ENCODE peak calls at places on chromosomes 5 and 9, in five cellular contexts. One of them, this sample, is unnamed.

GRCh38 chr5:92713361-92713875 is 867.6 kb downstream of the NR2F1-AS1 start:
- DNase-seq in kidney tubule cell: no peak
- DNase-seq in dermis blood vessel endothelial cell: no peak
- DNase-seq in cerebellum: no peak
- DNase-seq in aorta: no peak
- DNase-seq in this sample: no peak

GRCh38 chr9:36894695-36895310 is 139.3 kb downstream of the PAX5 start:
- DNase-seq in kidney tubule cell: no peak
- DNase-seq in dermis blood vessel endothelial cell: no peak
- DNase-seq in cerebellum: no peak
- DNase-seq in aorta: peak
- DNase-seq in this sample: no peak

GRCh38 chr9:89935791-89936190 is 331.0 kb downstream of the GADD45G start:
- DNase-seq in kidney tubule cell: no peak
- DNase-seq in dermis blood vessel endothelial cell: no peak
- DNase-seq in cerebellum: peak
- DNase-seq in aorta: no peak
- DNase-seq in this sample: no peak

GRCh38 chr9:95840096-95840495 is 35.4 kb upstream of the ERCC6L2 start:
- DNase-seq in kidney tubule cell: no peak
- DNase-seq in dermis blood vessel endothelial cell: no peak
- DNase-seq in cerebellum: no peak
- DNase-seq in aorta: no peak
- DNase-seq in this sample: no peak

GRCh38 chr9:38063363-38063707 is 5.7 kb downstream of the SHB start:
- DNase-seq in kidney tubule cell: no peak
- DNase-seq in dermis blood vessel endothelial cell: no peak
- DNase-seq in cerebellum: no peak
- DNase-seq in aorta: no peak
- DNase-seq in this sample: no peak

GRCh38 chr9:118630931-118631595 is 738.2 kb downstream of the BRINP1 start:
- DNase-seq in kidney tubule cell: peak
- DNase-seq in dermis blood vessel endothelial cell: no peak
- DNase-seq in cerebellum: no peak
- DNase-seq in aorta: no peak
- DNase-seq in this sample: no peak

GRCh38 chr5:119596046-119596445 is 33.3 kb upstream of the FAM170A start:
- DNase-seq in kidney tubule cell: no peak
- DNase-seq in dermis blood vessel endothelial cell: no peak
- DNase-seq in cerebellum: no peak
- DNase-seq in aorta: no peak
- DNase-seq in this sample: peak

GRCh38 chr5:40258205-40258604 is 421.5 kb upstream of the PTGER4 start:
- DNase-seq in kidney tubule cell: no peak
- DNase-seq in dermis blood vessel endothelial cell: peak
- DNase-seq in cerebellum: no peak
- DNase-seq in aorta: no peak
- DNase-seq in this sample: peak

GRCh38 chr5:127699416-127699815 is 3.8 kb upstream of the CCDC192 start:
- DNase-seq in kidney tubule cell: no peak
- DNase-seq in dermis blood vessel endothelial cell: no peak
- DNase-seq in cerebellum: no peak
- DNase-seq in aorta: no peak
- DNase-seq in this sample: no peak

GRCh38 chr5:124034963-124035362 is 523.0 kb downstream of the CSNK1G3 start:
- DNase-seq in kidney tubule cell: no peak
- DNase-seq in dermis blood vessel endothelial cell: no peak
- DNase-seq in cerebellum: no peak
- DNase-seq in aorta: no peak
- DNase-seq in this sample: no peak

GRCh38 chr9:75667155-75667554 is 223.3 kb upstream of the PCSK5 start:
- DNase-seq in kidney tubule cell: no peak
- DNase-seq in dermis blood vessel endothelial cell: no peak
- DNase-seq in cerebellum: no peak
- DNase-seq in aorta: no peak
- DNase-seq in this sample: no peak

GRCh38 chr5:60671899-60672692 is 27.9 kb downstream of the DEPDC1B start:
- DNase-seq in kidney tubule cell: no peak
- DNase-seq in dermis blood vessel endothelial cell: no peak
- DNase-seq in cerebellum: no peak
- DNase-seq in aorta: no peak
- DNase-seq in this sample: no peak

GRCh38 chr9:107277801-107278200 is 5.3 kb upstream of the RAD23B start:
- DNase-seq in kidney tubule cell: no peak
- DNase-seq in dermis blood vessel endothelial cell: no peak
- DNase-seq in cerebellum: no peak
- DNase-seq in aorta: no peak
- DNase-seq in this sample: no peak

GRCh38 chr5:150801117-150801927 is 22.8 kb downstream of the SMIM3 start:
- DNase-seq in kidney tubule cell: peak
- DNase-seq in dermis blood vessel endothelial cell: peak
- DNase-seq in cerebellum: peak
- DNase-seq in aorta: no peak
- DNase-seq in this sample: peak

GRCh38 chr5:44536650-44537260 is 147.5 kb upstream of the FGF10 start:
- DNase-seq in kidney tubule cell: peak
- DNase-seq in dermis blood vessel endothelial cell: peak
- DNase-seq in cerebellum: no peak
- DNase-seq in aorta: no peak
- DNase-seq in this sample: peak

GRCh38 chr9:110623462-110624025 is 44.0 kb upstream of the SVEP1 start:
- DNase-seq in kidney tubule cell: peak
- DNase-seq in dermis blood vessel endothelial cell: peak
- DNase-seq in cerebellum: peak
- DNase-seq in aorta: no peak
- DNase-seq in this sample: peak

GRCh38 chr9:32581512-32582143 is 8.7 kb upstream of the NDUFB6 start:
- DNase-seq in kidney tubule cell: peak
- DNase-seq in dermis blood vessel endothelial cell: peak
- DNase-seq in cerebellum: peak
- DNase-seq in aorta: no peak
- DNase-seq in this sample: peak

GRCh38 chr9:69474821-69475220 is 149.8 kb downstream of the ENTREP1 start:
- DNase-seq in kidney tubule cell: no peak
- DNase-seq in dermis blood vessel endothelial cell: no peak
- DNase-seq in cerebellum: no peak
- DNase-seq in aorta: no peak
- DNase-seq in this sample: no peak

GRCh38 chr9:132185164-132186009 is 23.5 kb downstream of the NTNG2 start:
- DNase-seq in kidney tubule cell: no peak
- DNase-seq in dermis blood vessel endothelial cell: no peak
- DNase-seq in cerebellum: no peak
- DNase-seq in aorta: no peak
- DNase-seq in this sample: peak

GRCh38 chr9:118230319-118230718 is 526.1 kb downstream of the TLR4 start:
- DNase-seq in kidney tubule cell: no peak
- DNase-seq in dermis blood vessel endothelial cell: no peak
- DNase-seq in cerebellum: no peak
- DNase-seq in aorta: no peak
- DNase-seq in this sample: no peak

GRCh38 chr5:133697536-133698258 is 85.4 kb upstream of the FSTL4 start:
- DNase-seq in kidney tubule cell: no peak
- DNase-seq in dermis blood vessel endothelial cell: no peak
- DNase-seq in cerebellum: no peak
- DNase-seq in aorta: no peak
- DNase-seq in this sample: no peak

GRCh38 chr5:150860422-150860821 is 14.1 kb downstream of the IRGM start:
- DNase-seq in kidney tubule cell: peak
- DNase-seq in dermis blood vessel endothelial cell: no peak
- DNase-seq in cerebellum: no peak
- DNase-seq in aorta: no peak
- DNase-seq in this sample: no peak

GRCh38 chr5:167916706-167917105 is 374.7 kb upstream of the WWC1 start:
- DNase-seq in kidney tubule cell: peak
- DNase-seq in dermis blood vessel endothelial cell: no peak
- DNase-seq in cerebellum: no peak
- DNase-seq in aorta: no peak
- DNase-seq in this sample: peak

GRCh38 chr5:89418821-89419085 is 535.8 kb upstream of the MEF2C start:
- DNase-seq in kidney tubule cell: no peak
- DNase-seq in dermis blood vessel endothelial cell: no peak
- DNase-seq in cerebellum: no peak
- DNase-seq in aorta: no peak
- DNase-seq in this sample: no peak

GRCh38 chr9:129726322-129727160 is 26.3 kb downstream of the PTGES start:
- DNase-seq in kidney tubule cell: peak
- DNase-seq in dermis blood vessel endothelial cell: peak
- DNase-seq in cerebellum: peak
- DNase-seq in aorta: peak
- DNase-seq in this sample: peak

GRCh38 chr5:9239626-9240025 is 306.2 kb downstream of the SEMA5A start:
- DNase-seq in kidney tubule cell: peak
- DNase-seq in dermis blood vessel endothelial cell: no peak
- DNase-seq in cerebellum: no peak
- DNase-seq in aorta: no peak
- DNase-seq in this sample: no peak

GRCh38 chr5:171371326-171371725 is 16.3 kb upstream of the NPM1 start:
- DNase-seq in kidney tubule cell: no peak
- DNase-seq in dermis blood vessel endothelial cell: no peak
- DNase-seq in cerebellum: no peak
- DNase-seq in aorta: peak
- DNase-seq in this sample: no peak

GRCh38 chr9:6234014-6234413 is 18.4 kb downstream of the IL33 start:
- DNase-seq in kidney tubule cell: no peak
- DNase-seq in dermis blood vessel endothelial cell: no peak
- DNase-seq in cerebellum: no peak
- DNase-seq in aorta: no peak
- DNase-seq in this sample: no peak

GRCh38 chr5:176530983-176531901 is 6.0 kb downstream of the RNF44 start:
- DNase-seq in kidney tubule cell: no peak
- DNase-seq in dermis blood vessel endothelial cell: peak
- DNase-seq in cerebellum: peak
- DNase-seq in aorta: peak
- DNase-seq in this sample: peak

GRCh38 chr5:9282211-9282610 is 263.7 kb downstream of the SEMA5A start:
- DNase-seq in kidney tubule cell: no peak
- DNase-seq in dermis blood vessel endothelial cell: no peak
- DNase-seq in cerebellum: no peak
- DNase-seq in aorta: no peak
- DNase-seq in this sample: no peak

GRCh38 chr5:34657550-34657921 is 1.4 kb downstream of the RAI14 start:
- DNase-seq in kidney tubule cell: peak
- DNase-seq in dermis blood vessel endothelial cell: peak
- DNase-seq in cerebellum: peak
- DNase-seq in aorta: no peak
- DNase-seq in this sample: peak

GRCh38 chr5:68482199-68482598 is 266.6 kb downstream of the PIK3R1 start:
- DNase-seq in kidney tubule cell: no peak
- DNase-seq in dermis blood vessel endothelial cell: no peak
- DNase-seq in cerebellum: peak
- DNase-seq in aorta: no peak
- DNase-seq in this sample: peak

GRCh38 chr5:140319833-140320232 is 16.9 kb upstream of the PFDN1 start:
- DNase-seq in kidney tubule cell: no peak
- DNase-seq in dermis blood vessel endothelial cell: no peak
- DNase-seq in cerebellum: no peak
- DNase-seq in aorta: no peak
- DNase-seq in this sample: peak

GRCh38 chr9:19154135-19154612 is 26.9 kb upstream of the PLIN2 start:
- DNase-seq in kidney tubule cell: peak
- DNase-seq in dermis blood vessel endothelial cell: no peak
- DNase-seq in cerebellum: no peak
- DNase-seq in aorta: no peak
- DNase-seq in this sample: peak